ENCODE peak calls at places on chromosomes 13 and 19, in four cellular contexts. Y, O, G and V are unnamed samples.

GRCh38 chr19:35549174-35549788 is 3.9 kb downstream of the TMEM147 start:
- DNase-seq in O (peak), G (peak), Y (peak), V (no peak)

GRCh38 chr13:59016250-59016649 is 1147.5 kb downstream of the DIAPH3 start:
- DNase-seq in Y (no peak), G (no peak), O (no peak), V (peak)

GRCh38 chr13:35833571-35834305 is 297.4 kb downstream of the DCLK1 start:
- DNase-seq in Y (no peak), G (no peak), O (no peak), V (no peak)

GRCh38 chr13:44792096-44792495 is 197.2 kb downstream of the NUFIP1 start:
- DNase-seq in G (no peak), O (no peak), Y (no peak), V (no peak)

GRCh38 chr13:112776354-112776753 is 86.5 kb downstream of the ATP11A start:
- DNase-seq in G (no peak), Y (no peak), O (no peak), V (no peak)

GRCh38 chr19:29517412-29517811 is 8.4 kb upstream of the VSTM2B start:
- DNase-seq in Y (no peak), O (no peak), G (no peak), V (no peak)

GRCh38 chr13:97339019-97339988 is 94.7 kb upstream of the RAP2A start:
- DNase-seq in G (no peak), O (peak), Y (no peak), V (peak)

GRCh38 chr13:90613076-90613795 is 734.3 kb upstream of the MIR17HG start:
- DNase-seq in Y (no peak), O (no peak), G (no peak), V (no peak)

GRCh38 chr13:99981115-99982020 is at the start of gene ZIC2:
- DNase-seq in O (peak), Y (no peak), G (peak), V (peak)

GRCh38 chr13:41352935-41353801 is 42.1 kb downstream of the NAA16 start:
- DNase-seq in Y (peak), O (peak), G (peak), V (peak)

GRCh38 chr13:78190296-78190695 is 271.7 kb upstream of the EDNRB start:
- DNase-seq in Y (no peak), G (no peak), O (no peak), V (no peak)

GRCh38 chr19:39156230-39156890 is 30.8 kb downstream of the PAK4 start:
- DNase-seq in G (no peak), O (peak), Y (no peak), V (peak)

GRCh38 chr13:41675306-41675705 is 218.0 kb downstream of the RGCC start:
- DNase-seq in Y (no peak), O (no peak), G (no peak), V (no peak)

GRCh38 chr19:54390942-54391577 is 24.2 kb upstream of the TTYH1 start:
- DNase-seq in O (peak), G (peak), Y (peak), V (peak)

GRCh38 chr13:65932587-65933239 is 1297.4 kb downstream of the PCDH9 start:
- DNase-seq in O (peak), Y (no peak), G (no peak), V (no peak)

GRCh38 chr19:56350416-56351045 is 35.9 kb upstream of the ZSCAN5A start:
- DNase-seq in Y (peak), O (peak), G (peak), V (peak)

GRCh38 chr13:44068737-44069136 is 189.0 kb downstream of the LACC1 start:
- DNase-seq in G (peak), Y (no peak), O (peak), V (peak)

GRCh38 chr19:53086949-53087348 is 16.3 kb downstream of the ZNF160 start:
- DNase-seq in Y (no peak), O (no peak), G (no peak), V (no peak)

GRCh38 chr19:16117594-16118033 is 5.9 kb downstream of the RAB8A start:
- DNase-seq in Y (no peak), O (no peak), G (peak), V (no peak)

GRCh38 chr13:30551194-30551593 is 66.5 kb upstream of the USPL1 start:
- DNase-seq in O (peak), G (peak), Y (peak), V (no peak)

GRCh38 chr19:12272980-12273901 is 21.4 kb downstream of the ZNF44 start:
- DNase-seq in G (no peak), O (no peak), Y (no peak), V (no peak)

GRCh38 chr13:51581148-51581820 is 3.0 kb upstream of the WDFY2 start:
- DNase-seq in Y (no peak), G (no peak), O (no peak), V (no peak)

GRCh38 chr13:67977081-67977480 is 746.9 kb upstream of the PCDH9 start:
- DNase-seq in O (no peak), G (no peak), Y (no peak), V (no peak)

GRCh38 chr13:74131206-74131605 is 3.0 kb downstream of the KLF12 start:
- DNase-seq in G (no peak), Y (peak), O (no peak), V (no peak)

GRCh38 chr13:83221256-83221655 is 661.0 kb downstream of the SLITRK1 start:
- DNase-seq in G (no peak), Y (no peak), O (no peak), V (no peak)

GRCh38 chr19:41753936-41754529 is 1.3 kb upstream of the CEACAM6 start:
- DNase-seq in O (peak), G (peak), Y (peak), V (no peak)

GRCh38 chr13:94674609-94675348 is 37.6 kb downstream of the SOX21 start:
- DNase-seq in G (peak), Y (peak), O (peak), V (peak)

GRCh38 chr13:90867336-90867683 is 480.2 kb upstream of the MIR17HG start:
- DNase-seq in O (peak), Y (peak), G (peak), V (peak)

GRCh38 chr13:44425041-44425814 is 51.6 kb downstream of the SERP2 start:
- DNase-seq in G (no peak), Y (no peak), O (no peak), V (no peak)

GRCh38 chr19:3969435-3970312 is 1.2 kb downstream of the DAPK3 start:
- DNase-seq in Y (peak), O (peak), G (peak), V (peak)

GRCh38 chr13:51330741-51331140 is 8.8 kb upstream of the SERPINE3 start:
- DNase-seq in G (no peak), O (peak), Y (no peak), V (peak)

GRCh38 chr13:53206455-53206854 is 177.8 kb downstream of the OLFM4 start:
- DNase-seq in Y (no peak), G (peak), O (no peak), V (no peak)

GRCh38 chr19:10086904-10087256 is 763 bp downstream of the SHFL start:
- DNase-seq in O (no peak), Y (no peak), G (no peak), V (no peak)

GRCh38 chr13:32323912-32324311 is 8.6 kb downstream of the BRCA2 start:
- DNase-seq in G (no peak), O (peak), Y (no peak), V (peak)
- H2AFZ ChIP-seq in G (no peak), O (peak), Y (no peak), V (no peak)

GRCh38 chr13:110705826-110706569 is at the start of gene CARS2:
- DNase-seq in G (peak), O (peak), Y (peak), V (peak)
- H2AFZ ChIP-seq in G (peak), O (peak), Y (no peak), V (peak)

GRCh38 chr13:80444240-80445015 is 103.5 kb upstream of the SPRY2 start:
- DNase-seq in O (no peak), Y (no peak), G (no peak), V (no peak)
- H2AFZ ChIP-seq in O (no peak), Y (no peak), G (peak), V (no peak)

GRCh38 chr19:18173054-18173571 is 500 bp upstream of the IFI30 start:
- DNase-seq in O (no peak), G (no peak), Y (no peak), V (no peak)
- H2AFZ ChIP-seq in O (peak), G (peak), Y (no peak), V (peak)

DNA sequence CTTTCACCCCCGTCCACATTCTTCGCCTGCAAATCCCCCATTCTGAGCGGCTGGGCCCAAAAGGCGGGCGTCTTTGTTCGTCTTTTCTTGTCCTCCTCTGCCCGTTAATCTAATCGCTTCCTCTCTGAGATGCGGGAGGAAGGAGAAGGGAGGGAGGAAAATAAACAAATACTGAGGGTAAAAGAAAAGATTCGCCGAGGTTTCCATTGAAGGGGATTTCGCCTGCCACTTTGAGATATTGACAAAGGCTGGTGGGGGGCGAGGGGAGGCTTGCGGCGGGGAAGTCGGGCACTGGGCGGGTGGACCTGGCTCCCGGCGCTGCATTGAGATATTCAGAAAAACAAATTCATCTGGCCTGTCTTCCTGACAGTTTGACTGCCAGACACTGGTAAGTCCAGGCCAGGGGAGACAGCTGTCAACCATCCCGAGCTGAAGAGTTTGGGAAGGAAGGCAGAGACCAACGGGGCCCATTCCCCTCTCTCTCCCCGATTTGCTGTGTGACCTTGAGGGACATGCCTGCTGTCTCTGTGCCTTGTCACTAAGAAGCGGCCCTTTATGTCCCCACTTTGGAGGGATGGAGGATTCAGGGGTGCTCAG is 37.7 kb downstream of the ZNRF4 start:
- DNase-seq in Y (no peak), G (no peak), O (no peak), V (no peak)
- H2AFZ ChIP-seq in Y (no peak), G (no peak), O (no peak), V (no peak)

GRCh38 chr13:26679411-26679810 is 81.2 kb downstream of the GPR12 start:
- DNase-seq in O (peak), Y (no peak), G (no peak), V (peak)

GRCh38 chr13:26679945-26680516 is 80.6 kb downstream of the GPR12 start:
- DNase-seq in G (peak), O (no peak), Y (no peak), V (peak)

GRCh38 chr13:26681036-26681435 is 79.5 kb downstream of the GPR12 start:
- DNase-seq in Y (no peak), O (no peak), G (no peak), V (no peak)

GRCh38 chr13:26678796-26679195 is 81.8 kb downstream of the GPR12 start:
- DNase-seq in Y (no peak), G (peak), O (no peak), V (no peak)

GRCh38 chr13:26678330-26678729 is 82.3 kb downstream of the GPR12 start:
- DNase-seq in Y (no peak), O (no peak), G (no peak), V (no peak)
- H2AFZ ChIP-seq in Y (no peak), O (no peak), G (no peak), V (no peak)

DNA sequence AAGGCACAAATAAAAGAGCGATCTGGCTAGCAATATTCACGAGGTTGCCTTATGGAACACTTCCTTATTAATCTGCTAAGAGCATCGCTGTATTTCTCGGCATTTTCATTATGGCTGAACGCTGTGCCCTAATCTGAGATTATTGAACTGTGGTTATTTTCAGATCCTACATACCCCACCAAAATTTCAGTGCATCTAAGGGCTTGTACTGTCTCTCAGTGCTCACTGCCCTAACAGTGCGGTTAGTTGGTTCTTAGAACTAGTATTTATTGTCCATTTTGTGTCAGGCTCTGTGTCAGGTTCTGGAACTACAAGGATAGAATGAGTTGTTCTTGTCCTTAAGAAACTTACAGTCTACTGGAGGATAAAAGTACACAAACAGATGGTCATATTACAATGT is 51.6 kb downstream of the FLT3 start:
- DNase-seq in G (no peak), O (no peak), Y (no peak), V (no peak)
- H2AFZ ChIP-seq in G (no peak), O (no peak), Y (no peak), V (no peak)